ENCODE peak calls at places on chromosomes 3 and 15, in five cellular contexts. L is H1, J is H9, Z is neuronal stem cell, H is trophoblast cell. C is an unnamed sample.

GRCh38 chr15:67180035-67180434 is 74.4 kb downstream of the AAGAB start:
- DNase-seq in L (no peak), Z (no peak), H (no peak), J (peak), C (no peak)

GRCh38 chr15:100733786-100734185 is 131.4 kb downstream of the ASB7 start:
- DNase-seq in Z (no peak), H (no peak), L (no peak), J (no peak), C (peak)

GRCh38 chr3:58529516-58530353 is 7.3 kb downstream of the ACOX2 start:
- DNase-seq in H (no peak), Z (peak), J (peak), L (peak), C (peak)

GRCh38 chr3:141426404-141427034 is 58.2 kb downstream of the ZBTB38 start:
- DNase-seq in H (no peak), J (no peak), L (no peak), Z (no peak), C (peak)

GRCh38 chr3:97990624-97991277 is 18.5 kb upstream of the RIOX2 start:
- DNase-seq in J (no peak), H (no peak), Z (no peak), L (no peak), C (no peak)

GRCh38 chr3:154933581-154933980 is 146.5 kb upstream of the MME start:
- DNase-seq in J (no peak), L (no peak), H (no peak), Z (no peak), C (no peak)

GRCh38 chr3:28840976-28841376 is 439.9 kb upstream of the RBMS3 start:
- DNase-seq in J (no peak), H (no peak), L (no peak), Z (no peak), C (no peak)

GRCh38 chr3:64304996-64305395 is 79.7 kb upstream of the PRICKLE2 start:
- DNase-seq in L (no peak), Z (no peak), J (no peak), H (no peak), C (no peak)

GRCh38 chr15:67543348-67543718 is 830 bp downstream of the MAP2K5 start:
- DNase-seq in Z (no peak), L (no peak), J (no peak), H (no peak), C (peak)

GRCh38 chr3:52393131-52393807 is 51.6 kb downstream of the SEMA3G start:
- DNase-seq in J (no peak), L (no peak), H (no peak), Z (no peak), C (no peak)

GRCh38 chr3:25594007-25594502 is 70.7 kb downstream of the TOP2B start:
- DNase-seq in J (no peak), Z (peak), L (no peak), H (peak), C (peak)

GRCh38 chr3:1118074-1118473 is 25.2 kb downstream of the CNTN6 start:
- DNase-seq in J (no peak), H (peak), Z (no peak), L (no peak), C (peak)

GRCh38 chr3:35639251-35640185 is at the start of gene ARPP21:
- DNase-seq in J (peak), L (no peak), H (no peak), Z (peak), C (peak)

GRCh38 chr3:114597012-114597411 is 303.2 kb downstream of the TIGIT start:
- DNase-seq in Z (no peak), H (no peak), J (no peak), L (no peak), C (no peak)

GRCh38 chr15:82122754-82123400 is 77.1 kb upstream of the MEX3B start:
- DNase-seq in Z (no peak), J (no peak), L (no peak), H (no peak), C (peak)

DNA sequence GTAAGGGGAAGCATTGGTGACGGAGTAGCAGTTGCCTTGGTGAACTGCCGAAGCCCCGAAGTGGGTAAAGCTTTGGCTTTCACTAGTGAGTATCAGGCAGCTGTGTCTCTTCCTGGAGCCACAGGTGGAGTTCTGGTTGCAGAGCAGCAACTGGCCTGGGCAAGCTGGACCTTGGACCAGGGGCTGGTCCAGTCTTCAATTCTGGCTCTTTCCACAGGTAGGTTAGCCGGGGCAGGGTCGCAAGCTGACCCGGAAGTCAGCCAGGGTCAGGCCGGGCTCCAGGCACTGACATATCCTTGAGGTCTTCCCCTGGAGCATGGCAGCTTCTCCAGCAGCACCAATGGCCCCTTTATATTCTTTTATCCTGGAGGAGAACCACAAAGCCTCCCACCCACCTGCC is 73.2 kb downstream of the TMEM44 start:
- DNase-seq in J (no peak), L (no peak), H (no peak), Z (no peak), C (no peak)
- H2BK12ac ChIP-seq in J (no peak), L (no peak), H (no peak), Z (no peak), C (no peak)

DNA sequence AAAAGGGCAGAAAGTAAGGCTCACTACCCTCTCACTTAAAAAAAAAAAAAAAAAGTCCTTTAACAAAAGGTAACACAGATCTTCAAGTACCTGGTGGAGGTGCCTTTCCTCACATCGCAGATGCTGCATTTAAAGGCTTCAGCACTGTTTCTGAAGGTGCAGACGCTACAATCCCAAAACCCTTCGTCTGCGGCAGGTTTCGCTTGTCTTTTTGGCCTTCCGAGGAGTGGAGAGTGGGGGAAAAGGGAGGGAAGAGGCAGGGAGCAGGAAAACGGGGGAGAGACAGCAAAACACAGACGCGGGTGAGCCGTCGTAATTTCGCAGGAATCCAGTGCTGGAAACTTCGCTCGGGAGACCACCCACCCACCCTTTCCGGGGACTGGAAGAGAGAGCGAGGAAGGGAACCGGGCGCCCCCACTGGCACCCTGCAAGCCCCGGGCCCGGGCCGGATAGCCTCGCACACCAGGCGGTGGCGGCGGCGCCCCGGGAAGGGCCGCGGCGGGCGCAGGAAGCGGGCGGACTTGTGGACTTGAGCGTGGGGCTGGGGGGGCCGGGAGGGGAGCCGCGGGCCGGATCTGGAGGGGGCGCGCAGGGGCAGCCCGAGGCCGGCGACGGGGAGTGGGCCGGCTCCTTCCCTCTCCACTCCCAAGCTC is 401.7 kb downstream of the SHQ1 start:
- DNase-seq in J (peak), H (peak), Z (no peak), L (no peak), C (peak)
- H3K18ac ChIP-seq in J (no peak), H (peak), Z (peak), L (peak), C (peak)

DNA sequence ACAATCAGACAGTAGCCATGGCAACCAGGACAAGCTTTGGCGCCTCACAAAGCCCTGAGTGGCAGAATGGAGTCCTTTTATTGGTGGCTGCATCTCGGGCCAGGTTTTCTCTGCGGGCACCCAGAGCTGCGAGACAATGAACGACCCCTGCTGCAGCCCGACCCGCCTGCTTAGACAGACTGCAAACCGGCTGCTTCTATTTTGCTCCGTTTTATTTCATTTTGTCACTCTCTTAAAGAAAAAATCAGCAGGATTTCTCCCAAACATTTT is 64.7 kb downstream of the OXNAD1 start:
- DNase-seq in H (no peak), Z (peak), J (no peak), L (no peak), C (no peak)
- H2BK12ac ChIP-seq in H (no peak), Z (no peak), J (no peak), L (no peak), C (no peak)

GRCh38 chr15:75923756-75924155 is 20.1 kb downstream of the FBXO22 start:
- DNase-seq in J (no peak), Z (no peak), L (no peak), H (peak), C (no peak)
- H3K18ac ChIP-seq in J (no peak), Z (no peak), L (no peak), H (no peak), C (no peak)

GRCh38 chr3:6438031-6438430 is 422.9 kb upstream of the GRM7 start:
- DNase-seq in Z (no peak), J (no peak), L (no peak), H (peak), C (no peak)

GRCh38 chr3:6439824-6440223 is 421.1 kb upstream of the GRM7 start:
- DNase-seq in L (no peak), J (no peak), Z (no peak), H (no peak), C (no peak)

DNA sequence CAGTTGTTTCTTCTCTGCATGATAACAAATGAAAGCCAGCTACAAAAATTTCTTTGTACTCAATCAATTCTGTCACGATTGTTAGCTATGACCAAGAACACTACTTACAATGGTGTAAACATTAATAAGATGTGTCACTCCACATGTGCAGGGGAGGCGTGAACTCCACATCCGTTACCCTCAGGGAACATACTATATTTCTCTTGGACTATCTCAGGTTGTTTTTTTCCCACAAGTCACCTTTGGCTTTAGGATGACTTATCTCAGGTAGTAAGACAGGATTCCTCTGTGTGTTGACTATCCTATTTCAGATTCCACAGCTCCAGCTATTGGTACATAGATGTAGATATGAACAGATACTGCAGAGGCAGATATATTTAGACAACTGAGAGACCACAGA is 423.3 kb upstream of the GRM7 start:
- DNase-seq in H (peak), Z (no peak), J (no peak), L (no peak), C (no peak)
- H2BK12ac ChIP-seq in H (no peak), Z (no peak), J (no peak), L (no peak), C (no peak)

DNA sequence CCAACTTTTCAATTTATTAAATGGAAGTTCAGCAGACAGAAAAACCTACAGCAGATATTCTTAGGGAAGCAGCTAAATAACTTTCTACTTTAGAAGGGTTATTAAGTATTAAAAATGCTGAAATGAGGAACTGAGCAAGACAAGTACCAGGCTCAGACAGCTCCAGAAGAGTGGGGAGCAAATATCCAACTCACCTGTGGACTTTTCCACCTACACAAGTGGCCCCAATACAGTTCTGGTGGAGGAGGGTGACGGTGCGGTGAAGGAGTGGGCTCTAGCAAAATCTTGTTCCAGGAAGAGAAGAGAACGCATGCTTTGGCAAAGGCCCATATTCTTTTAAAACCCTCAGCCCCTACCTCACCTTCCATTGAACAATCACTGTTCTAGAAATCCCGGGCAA is 129.7 kb upstream of the LMOD3 start:
- DNase-seq in H (no peak), L (no peak), Z (no peak), J (no peak), C (no peak)
- H3K18ac ChIP-seq in H (peak), L (no peak), Z (no peak), J (no peak), C (no peak)